ENCODE peak calls at places on chromosomes 5 and 9, in ten cellular contexts. P, J, S, B, R, L, T, U, F and N are unnamed samples.

GRCh38 chr9:68706579-68707201 is 1.6 kb downstream of the PIP5K1B start:
- DNase-seq in P (no peak), J (no peak), S (no peak), B (peak), R (no peak), L (no peak), T (no peak), U (no peak), F (no peak), N (no peak)

GRCh38 chr5:45038366-45038987 is 229.7 kb downstream of the MRPS30 start:
- DNase-seq in P (peak), J (no peak), S (peak), B (peak), R (peak), L (no peak), T (no peak), U (peak), F (no peak), N (no peak)

GRCh38 chr5:59769041-59769360 is 124.5 kb downstream of the PDE4D start:
- DNase-seq in P (no peak), J (no peak), S (no peak), B (no peak), R (no peak), L (no peak), T (no peak), U (peak), F (no peak), N (no peak)

GRCh38 chr5:172497591-172498255 is 43.4 kb upstream of the SH3PXD2B start:
- DNase-seq in P (no peak), J (no peak), S (no peak), B (peak), R (no peak), L (no peak), T (no peak), U (no peak), F (no peak), N (no peak)

GRCh38 chr9:130995399-130995941 is 13.5 kb upstream of the LAMC3 start:
- DNase-seq in P (peak), J (no peak), S (peak), B (no peak), R (peak), L (no peak), T (no peak), U (peak), F (no peak), N (no peak)

GRCh38 chr5:15620501-15620900 is 120.5 kb downstream of the FBXL7 start:
- DNase-seq in P (peak), J (peak), S (no peak), B (no peak), R (no peak), L (peak), T (no peak), U (peak), F (no peak), N (no peak)

GRCh38 chr9:131732061-131732526 is 7.8 kb downstream of the RAPGEF1 start:
- DNase-seq in P (peak), J (no peak), S (no peak), B (no peak), R (no peak), L (peak), T (no peak), U (peak), F (peak), N (no peak)

GRCh38 chr9:128340691-128341434 is 536 bp downstream of the SLC27A4 start:
- DNase-seq in P (no peak), J (no peak), S (no peak), B (peak), R (no peak), L (no peak), T (no peak), U (no peak), F (peak), N (peak)

GRCh38 chr5:43066231-43066798 is 26.2 kb upstream of the ANXA2R start:
- DNase-seq in P (peak), J (no peak), S (peak), B (peak), R (peak), L (peak), T (peak), U (peak), F (peak), N (peak)

GRCh38 chr5:1779021-1779680 is 20.5 kb downstream of the MRPL36 start:
- DNase-seq in P (no peak), J (no peak), S (no peak), B (no peak), R (no peak), L (no peak), T (peak), U (no peak), F (no peak), N (no peak)

GRCh38 chr5:142466195-142466951 is 141.6 kb upstream of the SPRY4 start:
- DNase-seq in P (peak), J (no peak), S (no peak), B (no peak), R (no peak), L (no peak), T (no peak), U (peak), F (no peak), N (no peak)

GRCh38 chr9:32334112-32334511 is 50.3 kb upstream of the ACO1 start:
- DNase-seq in P (no peak), J (no peak), S (no peak), B (no peak), R (no peak), L (no peak), T (no peak), U (no peak), F (no peak), N (no peak)

GRCh38 chr9:98906273-98907040 is 37.2 kb upstream of the COL15A1 start:
- DNase-seq in P (peak), J (no peak), S (no peak), B (no peak), R (no peak), L (no peak), T (no peak), U (peak), F (peak), N (no peak)

GRCh38 chr5:150317048-150318003 is 14.6 kb upstream of the ARSI start:
- DNase-seq in P (peak), J (no peak), S (peak), B (no peak), R (peak), L (peak), T (no peak), U (peak), F (peak), N (peak)

GRCh38 chr9:120435066-120435465 is 144.9 kb downstream of the CDK5RAP2 start:
- DNase-seq in P (peak), J (no peak), S (no peak), B (no peak), R (no peak), L (peak), T (no peak), U (peak), F (no peak), N (no peak)

GRCh38 chr5:113179156-113179555 is 202.6 kb downstream of the DCP2 start:
- DNase-seq in P (no peak), J (no peak), S (no peak), B (no peak), R (no peak), L (no peak), T (no peak), U (no peak), F (no peak), N (no peak)

GRCh38 chr9:129849901-129850300 is 14.6 kb downstream of the USP20 start:
- DNase-seq in P (peak), J (no peak), S (no peak), B (no peak), R (no peak), L (no peak), T (no peak), U (no peak), F (no peak), N (no peak)

GRCh38 chr5:21152611-21153010 is 1164.6 kb upstream of the CDH18 start:
- DNase-seq in P (peak), J (no peak), S (peak), B (no peak), R (peak), L (no peak), T (no peak), U (peak), F (no peak), N (no peak)

GRCh38 chr9:134690946-134691694 is 49.5 kb downstream of the COL5A1 start:
- DNase-seq in P (no peak), J (no peak), S (no peak), B (no peak), R (no peak), L (no peak), T (no peak), U (peak), F (peak), N (no peak)

GRCh38 chr5:15105799-15106393 is 234.3 kb upstream of the ANKH start:
- DNase-seq in P (peak), J (peak), S (peak), B (peak), R (peak), L (peak), T (no peak), U (peak), F (no peak), N (peak)

GRCh38 chr5:135930029-135930948 is 24.5 kb downstream of the LECT2 start:
- DNase-seq in P (no peak), J (no peak), S (no peak), B (peak), R (peak), L (no peak), T (no peak), U (no peak), F (peak), N (no peak)
- TF ChIP-seq CTCF in P (peak), J (no peak), S (no peak), B (no peak), R (no peak), L (no peak), T (no peak), U (no peak), F (no peak), N (no peak)

DNA sequence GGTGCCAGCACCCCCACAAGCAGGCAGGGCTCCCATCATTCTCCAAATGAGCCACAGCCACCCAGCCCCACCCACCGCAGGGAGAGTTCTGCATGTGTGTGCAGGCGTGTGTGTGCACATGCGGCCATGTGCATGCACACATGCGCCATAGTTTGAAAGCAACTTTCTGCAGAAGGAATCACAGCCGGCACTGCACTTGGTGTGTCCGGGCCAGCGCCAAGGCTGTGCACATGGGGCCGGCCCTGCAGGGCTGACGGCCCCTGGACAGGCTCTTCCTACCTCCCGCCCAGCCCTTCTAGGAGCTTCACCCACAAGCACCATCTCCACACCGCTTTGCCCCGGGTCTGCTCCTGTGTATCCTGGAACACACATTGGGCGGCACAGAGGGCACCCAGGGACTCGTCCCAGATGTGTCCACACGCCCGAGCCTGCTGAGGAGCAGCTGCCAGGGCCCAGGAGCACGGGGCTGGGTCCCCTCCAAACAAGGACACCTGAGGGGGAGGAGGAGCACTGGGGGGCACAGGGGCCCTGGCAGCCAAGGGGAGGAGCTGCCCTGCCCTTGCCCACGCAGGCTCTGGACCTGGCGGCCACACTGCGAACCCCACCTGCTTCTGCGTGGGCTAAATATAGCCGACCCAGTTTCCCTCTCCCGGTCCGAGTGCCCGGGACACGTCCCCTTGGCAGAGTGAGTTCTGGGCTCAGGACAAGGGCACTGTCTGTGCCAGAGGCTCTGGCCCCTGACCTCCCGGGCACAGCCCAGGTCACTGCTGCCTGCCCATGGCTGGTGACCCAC is 19.1 kb downstream of the TPPP start:
- DNase-seq in P (no peak), J (no peak), S (peak), B (no peak), R (no peak), L (no peak), T (peak), U (no peak), F (peak), N (no peak)
- TF ChIP-seq CTCF in P (no peak), J (no peak), S (no peak), B (no peak), R (no peak), L (no peak), T (no peak), U (no peak), F (no peak), N (no peak)

GRCh38 chr5:73678322-73678740 is 52.3 kb downstream of the ARHGEF28 start:
- DNase-seq in P (no peak), J (no peak), S (no peak), B (no peak), R (peak), L (no peak), T (no peak), U (no peak), F (no peak), N (no peak)

GRCh38 chr5:73668422-73669116 is 42.6 kb downstream of the ARHGEF28 start:
- DNase-seq in P (no peak), J (no peak), S (no peak), B (no peak), R (no peak), L (no peak), T (no peak), U (no peak), F (no peak), N (no peak)

GRCh38 chr5:73674669-73675004 is 48.6 kb downstream of the ARHGEF28 start:
- DNase-seq in P (peak), J (no peak), S (no peak), B (no peak), R (no peak), L (no peak), T (no peak), U (peak), F (no peak), N (no peak)

GRCh38 chr5:73672130-73672529 is 46.1 kb downstream of the ARHGEF28 start:
- DNase-seq in P (no peak), J (no peak), S (no peak), B (no peak), R (no peak), L (no peak), T (no peak), U (no peak), F (no peak), N (no peak)

DNA sequence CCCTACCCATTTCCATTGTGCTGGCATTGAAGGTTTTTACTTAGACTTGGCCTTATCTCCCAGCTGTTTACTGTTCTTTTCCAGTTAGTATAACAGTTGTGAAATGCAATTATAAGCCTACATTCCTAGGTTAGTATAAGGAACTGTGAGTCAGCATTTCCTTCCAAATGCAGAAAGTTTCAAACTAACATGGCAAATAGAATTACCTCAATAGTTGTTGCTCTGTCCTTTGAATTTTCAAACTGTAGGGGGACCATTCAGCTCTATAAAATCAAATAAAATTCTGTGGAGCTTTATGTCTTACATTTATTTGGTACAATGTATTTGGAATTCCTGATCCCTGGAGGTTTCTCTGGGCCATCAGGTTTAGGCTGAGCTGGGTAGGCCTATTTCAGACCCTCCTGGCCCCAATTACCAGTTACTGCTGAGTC is 47.2 kb downstream of the ARHGEF28 start:
- DNase-seq in P (peak), J (no peak), S (no peak), B (no peak), R (peak), L (peak), T (no peak), U (peak), F (no peak), N (no peak)
- TF ChIP-seq CTCF in P (peak), J (no peak), S (no peak), B (no peak), R (no peak), L (no peak), T (no peak), U (peak), F (no peak), N (no peak)

GRCh38 chr5:115946655-115947054 is 15.6 kb upstream of the LVRN start:
- DNase-seq in P (no peak), J (no peak), S (no peak), B (no peak), R (peak), L (no peak), T (no peak), U (peak), F (no peak), N (no peak)
- TF ChIP-seq CTCF in P (no peak), J (no peak), S (no peak), B (no peak), R (no peak), L (no peak), T (no peak), U (no peak), F (no peak), N (no peak)

DNA sequence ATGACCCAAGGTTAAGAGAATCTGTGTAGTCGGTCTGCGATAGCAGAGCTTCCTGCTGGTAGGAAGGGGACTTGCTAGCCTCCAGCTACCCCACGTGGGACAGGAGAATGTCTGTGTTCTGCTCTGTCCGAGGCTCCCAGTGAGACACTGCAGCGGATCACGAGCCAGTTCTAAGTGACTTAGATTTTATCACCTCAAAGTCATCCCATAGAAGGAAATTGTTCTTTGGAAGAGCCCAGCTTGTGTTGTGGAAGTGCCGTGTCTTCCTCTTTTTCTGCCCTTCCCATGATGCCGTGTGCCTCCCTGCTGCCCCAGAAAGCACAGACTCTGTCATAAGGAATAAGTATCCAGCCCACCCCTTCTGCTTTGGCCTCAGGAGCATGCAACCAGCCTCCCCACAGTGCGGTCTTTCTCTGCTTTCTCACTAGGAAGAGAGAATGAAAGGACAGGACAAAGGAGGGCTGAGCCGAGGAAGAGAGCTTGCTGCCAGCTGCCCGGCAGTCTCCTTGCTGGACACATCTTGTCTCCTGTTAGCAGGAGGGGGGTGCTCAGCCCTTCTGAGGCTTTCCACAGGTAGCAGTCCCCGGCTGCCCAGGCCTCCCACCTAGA is 35.7 kb downstream of the RUFY1 start:
- DNase-seq in P (no peak), J (no peak), S (no peak), B (no peak), R (no peak), L (no peak), T (no peak), U (no peak), F (no peak), N (no peak)
- TF ChIP-seq CTCF in P (no peak), J (no peak), S (no peak), B (no peak), R (no peak), L (no peak), T (no peak), U (no peak), F (no peak), N (no peak)

GRCh38 chr5:179261301-179262125 is 83.7 kb downstream of the ADAMTS2 start:
- DNase-seq in P (no peak), J (no peak), S (peak), B (no peak), R (peak), L (no peak), T (peak), U (peak), F (peak), N (peak)
- TF ChIP-seq CTCF in P (peak), J (no peak), S (no peak), B (no peak), R (no peak), L (peak), T (no peak), U (peak), F (no peak), N (no peak)

GRCh38 chr9:103078581-103078980 is 83.4 kb downstream of the CYLC2 start:
- DNase-seq in P (no peak), J (no peak), S (no peak), B (no peak), R (no peak), L (no peak), T (no peak), U (no peak), F (no peak), N (no peak)
- TF ChIP-seq CTCF in P (no peak), J (no peak), S (peak), B (no peak), R (no peak), L (no peak), T (no peak), U (no peak), F (no peak), N (no peak)

GRCh38 chr5:92945630-92946097 is 635.4 kb downstream of the NR2F1-AS1 start:
- DNase-seq in P (peak), J (no peak), S (no peak), B (no peak), R (peak), L (no peak), T (no peak), U (peak), F (no peak), N (no peak)

GRCh38 chr5:92944903-92945629 is 636.0 kb downstream of the NR2F1-AS1 start:
- DNase-seq in P (peak), J (no peak), S (no peak), B (no peak), R (peak), L (peak), T (no peak), U (peak), F (no peak), N (no peak)

GRCh38 chr5:92946546-92946945 is 634.5 kb downstream of the NR2F1-AS1 start:
- DNase-seq in P (no peak), J (no peak), S (no peak), B (no peak), R (no peak), L (no peak), T (no peak), U (no peak), F (no peak), N (no peak)

GRCh38 chr5:92942762-92943161 is 638.3 kb downstream of the NR2F1-AS1 start:
- DNase-seq in P (no peak), J (no peak), S (no peak), B (no peak), R (no peak), L (no peak), T (no peak), U (no peak), F (no peak), N (no peak)

GRCh38 chr5:92944337-92944736 is 636.7 kb downstream of the NR2F1-AS1 start:
- DNase-seq in P (no peak), J (no peak), S (no peak), B (no peak), R (no peak), L (no peak), T (no peak), U (no peak), F (no peak), N (no peak)
- TF ChIP-seq CTCF in P (no peak), J (no peak), S (no peak), B (no peak), R (no peak), L (no peak), T (no peak), U (no peak), F (no peak), N (no peak)